ENCODE peak calls at places on chromosome 13, in eight cellular contexts. U, K, V, T, I, G, N and J are unnamed samples.

GRCh38 chr13:46478641-46479040 is 74.3 kb upstream of the LRCH1 start:
- DNase-seq in U (no peak), K (no peak), V (no peak), T (no peak), I (peak; percentile 19), G (no peak), N (no peak), J (no peak)

GRCh38 chr13:99087954-99088491 is 110.2 kb upstream of the DOCK9 start:
- DNase-seq in U (peak; percentile 53), K (no peak), V (peak; percentile 24), T (no peak), I (no peak), G (no peak), N (no peak), J (no peak)

GRCh38 chr13:40518481-40518882 is 148.0 kb downstream of the FOXO1 start:
- DNase-seq in U (no peak), K (peak; percentile 61), V (no peak), T (peak; percentile 57), I (no peak), G (no peak), N (no peak), J (no peak)

GRCh38 chr13:112664501-112665203 is 25.2 kb upstream of the ATP11A start:
- DNase-seq in U (no peak), K (peak; percentile 45), V (no peak), T (no peak), I (peak; percentile 34), G (no peak), N (no peak), J (no peak)

GRCh38 chr13:31538067-31539042 is 201.0 kb upstream of the RXFP2 start:
- DNase-seq in U (peak; percentile 34), K (peak; percentile 39), V (no peak), T (peak; percentile 29), I (peak; percentile 52), G (peak; percentile 28), N (no peak), J (no peak)

GRCh38 chr13:49419292-49419691 is 24.6 kb downstream of the CAB39L start:
- DNase-seq in U (no peak), K (no peak), V (no peak), T (peak; percentile 65), I (no peak), G (no peak), N (no peak), J (no peak)

GRCh38 chr13:52851153-52851962 is 2.9 kb upstream of the PCDH8 start:
- DNase-seq in U (peak; percentile 68), K (peak; percentile 20), V (no peak), T (peak; percentile 7), I (peak; percentile 9), G (peak; percentile 34), N (peak; percentile 29), J (no peak)

GRCh38 chr13:98842074-98842473 is 89.6 kb upstream of the SLC15A1 start:
- DNase-seq in U (no peak), K (no peak), V (no peak), T (no peak), I (no peak), G (no peak), N (no peak), J (no peak)

GRCh38 chr13:30576528-30576927 is 41.2 kb upstream of the USPL1 start:
- DNase-seq in U (no peak), K (peak; percentile 50), V (peak; percentile 44), T (peak; percentile 68), I (no peak), G (peak; percentile 5), N (peak; percentile 25), J (no peak)

GRCh38 chr13:91356919-91357612 is 9.6 kb downstream of the MIR17HG start:
- DNase-seq in U (no peak), K (no peak), V (no peak), T (no peak), I (no peak), G (no peak), N (no peak), J (no peak)

GRCh38 chr13:64725492-64725891 is 2504.6 kb downstream of the PCDH9 start:
- DNase-seq in U (no peak), K (no peak), V (no peak), T (no peak), I (no peak), G (no peak), N (no peak), J (no peak)

DNA sequence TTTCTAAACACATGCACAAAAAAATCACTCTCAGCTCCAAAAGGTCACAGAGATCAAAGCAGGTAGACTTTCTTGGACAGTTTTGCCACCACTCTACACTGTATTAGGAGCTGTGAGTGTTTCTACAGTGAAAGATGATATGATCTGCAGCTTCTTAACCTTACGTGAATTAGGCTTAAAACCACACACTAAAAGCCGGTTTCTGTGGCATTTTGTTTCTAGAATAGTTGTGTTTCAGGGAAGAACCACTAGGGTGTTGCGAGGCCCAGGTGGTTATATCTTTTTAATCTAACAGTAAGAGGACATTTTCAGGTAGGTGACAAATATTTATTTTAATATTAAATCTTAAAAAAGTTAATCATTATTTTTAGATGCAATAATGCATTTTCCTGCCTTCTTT is 216.4 kb downstream of the KLF5 start:
- DNase-seq in U (no peak), K (no peak), V (no peak), T (no peak), I (no peak), G (no peak), N (no peak), J (no peak)
- TF ChIP-seq CTCF in U (no peak), K (no peak), V (no peak), T (no peak), I (no peak), G (no peak), N (no peak), J (no peak)

DNA sequence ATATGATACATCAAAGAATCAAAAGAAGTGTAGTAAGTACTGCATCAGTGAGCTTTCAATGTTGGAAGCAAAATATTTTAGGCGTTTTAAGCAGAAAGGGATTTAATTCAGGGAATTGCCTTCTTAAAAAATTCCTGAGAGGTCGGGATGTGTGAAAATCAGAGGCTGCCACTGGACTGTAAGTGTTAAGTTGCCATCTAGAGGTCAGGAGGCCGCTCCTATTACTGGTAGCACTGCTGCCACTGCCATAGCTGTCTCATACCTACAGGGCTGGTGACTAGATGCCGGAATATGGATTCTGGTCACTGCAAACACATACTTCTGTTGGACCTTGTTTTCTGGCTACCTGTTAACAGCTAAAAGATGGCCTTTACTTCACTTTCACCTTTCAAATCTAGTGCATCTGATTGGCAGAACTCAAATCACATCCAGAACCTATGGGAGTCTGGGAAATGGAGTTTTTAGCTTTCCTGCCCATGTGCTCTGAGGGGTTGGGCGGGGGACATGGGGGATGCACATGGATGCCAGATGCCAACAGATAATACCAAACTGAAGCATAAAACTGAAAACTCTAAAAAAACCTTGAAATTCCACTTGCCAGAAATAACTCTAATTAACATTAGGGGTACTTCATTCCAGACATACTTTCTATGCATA is 29.8 kb downstream of the DGKH start:
- DNase-seq in U (peak; percentile 20), K (no peak), V (no peak), T (no peak), I (peak; percentile 35), G (no peak), N (no peak), J (no peak)
- TF ChIP-seq CTCF in U (no peak), K (no peak), V (no peak), T (no peak), I (no peak), G (no peak), N (peak; percentile 11), J (no peak)

DNA sequence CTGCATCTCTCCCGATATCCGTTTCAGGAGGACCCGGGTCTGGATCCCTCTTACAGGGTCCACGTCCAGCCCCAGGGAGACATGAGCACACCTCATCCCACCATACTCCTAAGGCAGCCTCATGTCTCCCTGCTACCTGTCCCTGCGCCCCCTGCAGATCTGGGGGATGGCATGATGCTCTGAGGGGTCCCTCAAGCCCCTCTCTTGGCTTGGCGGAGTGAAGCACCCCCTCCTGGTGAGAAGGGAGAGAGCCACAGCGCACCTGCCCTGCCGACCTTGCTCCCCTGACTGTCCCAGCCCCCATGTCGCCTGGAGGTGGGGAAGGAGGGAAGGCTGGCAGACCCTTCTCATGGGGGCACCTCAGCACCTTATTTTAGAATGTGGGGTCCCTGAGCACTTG is 21.5 kb upstream of the ARHGEF7 start:
- DNase-seq in U (no peak), K (no peak), V (no peak), T (no peak), I (no peak), G (no peak), N (no peak), J (no peak)
- TF ChIP-seq CTCF in U (no peak), K (no peak), V (no peak), T (no peak), I (no peak), G (no peak), N (no peak), J (no peak)

DNA sequence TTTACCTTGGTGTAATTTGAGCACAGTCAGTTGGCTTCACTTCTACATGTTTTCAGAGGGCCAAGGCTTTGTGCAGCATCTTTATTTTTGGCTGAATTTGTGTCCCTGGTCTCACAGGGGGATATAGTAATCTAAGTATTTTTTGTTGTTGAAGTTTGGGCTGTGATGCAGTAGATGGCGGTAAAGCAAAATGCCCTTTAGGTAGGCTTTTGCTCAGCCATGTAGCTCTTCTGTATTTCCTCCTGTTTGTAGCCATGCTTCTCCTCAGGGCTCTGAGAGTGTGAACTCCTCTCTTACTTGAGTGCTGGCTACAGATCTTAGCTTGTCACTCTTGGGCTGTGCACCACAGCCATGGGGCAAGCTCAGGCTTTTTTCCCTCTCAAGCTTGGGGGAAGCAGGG is 328.6 kb downstream of the SLITRK5 start:
- DNase-seq in U (no peak), K (no peak), V (no peak), T (no peak), I (no peak), G (no peak), N (no peak), J (no peak)
- TF ChIP-seq CTCF in U (no peak), K (peak; percentile 16), V (no peak), T (no peak), I (peak; percentile 40), G (no peak), N (no peak), J (peak; percentile 21)

GRCh38 chr13:114077938-114078335 is 54.5 kb downstream of the RASA3 start:
- DNase-seq in U (peak; percentile 99), K (no peak), V (no peak), T (peak; percentile 83), I (peak; percentile 80), G (no peak), N (no peak), J (peak; percentile 23)
- TF ChIP-seq CTCF in U (no peak), K (no peak), V (no peak), T (no peak), I (no peak), G (no peak), N (no peak), J (no peak)

DNA sequence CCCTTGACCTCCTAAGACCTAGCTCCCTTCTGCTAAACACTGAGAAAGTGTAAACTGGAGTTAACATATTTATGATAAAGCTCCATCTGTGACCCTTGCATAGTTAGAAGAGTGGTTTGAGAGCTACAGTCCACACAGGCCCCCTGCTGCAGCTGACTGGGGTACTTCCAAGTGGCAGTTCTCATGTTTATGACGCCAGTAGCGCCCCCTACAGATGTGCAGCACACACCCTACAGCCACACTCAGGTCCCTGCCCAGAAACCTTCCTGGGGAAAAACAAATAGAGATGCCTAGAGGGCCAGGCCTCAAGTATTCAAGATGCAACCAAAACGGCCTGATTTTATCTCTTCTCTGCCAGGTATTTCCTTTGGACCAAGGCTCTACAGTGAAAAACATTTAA is 553.2 kb downstream of the EFNB2 start:
- DNase-seq in U (no peak), K (no peak), V (no peak), T (no peak), I (no peak), G (no peak), N (no peak), J (no peak)
- TF ChIP-seq CTCF in U (peak; percentile 14), K (no peak), V (no peak), T (no peak), I (no peak), G (no peak), N (no peak), J (no peak)

GRCh38 chr13:45362939-45363338 is 22.0 kb upstream of the TPT1 start:
- DNase-seq in U (no peak), K (no peak), V (no peak), T (no peak), I (no peak), G (no peak), N (no peak), J (no peak)
- TF ChIP-seq CTCF in U (no peak), K (no peak), V (no peak), T (no peak), I (no peak), G (no peak), N (no peak), J (no peak)